ENCODE peak calls at places on chromosomes 13 and 19, in ten cellular contexts. One of them, this sample, is unnamed.

GRCh38 chr13:47794963-47795362 is 206.1 kb downstream of the SUCLA2 start:
- DNase-seq in A549: peak; percentile 6
- DNase-seq in RWPE1: peak; percentile 27
- DNase-seq in caudate nucleus: no peak
- DNase-seq in cardiac muscle cell: no peak
- DNase-seq in IMR-90: peak; percentile 2
- DNase-seq in GM23248: peak; percentile 51
- DNase-seq in psoas muscle: no peak
- DNase-seq in HL-60: peak; percentile 31
- DNase-seq in K562: peak; percentile 2
- DNase-seq in this sample: no peak

GRCh38 chr19:58361900-58362271 is 665 bp downstream of the ZNF497 start:
- DNase-seq in A549: peak; percentile 82
- DNase-seq in RWPE1: peak; percentile 55
- DNase-seq in cardiac muscle cell: no peak
- DNase-seq in HL-60: peak; percentile 56
- DNase-seq in K562: peak; percentile 68
- DNase-seq in caudate nucleus: peak; percentile 47
- DNase-seq in IMR-90: peak; percentile 47
- DNase-seq in psoas muscle: peak; percentile 76
- DNase-seq in GM23248: no peak
- DNase-seq in this sample: no peak

GRCh38 chr13:57224414-57224813 is 57.4 kb downstream of the PRR20E start:
- DNase-seq in psoas muscle: no peak
- DNase-seq in HL-60: no peak
- DNase-seq in K562: no peak
- DNase-seq in A549: no peak
- DNase-seq in GM23248: no peak
- DNase-seq in caudate nucleus: no peak
- DNase-seq in RWPE1: no peak
- DNase-seq in IMR-90: no peak
- DNase-seq in cardiac muscle cell: no peak
- DNase-seq in this sample: no peak

GRCh38 chr13:79725841-79726240 is 244.9 kb downstream of the NDFIP2 start:
- DNase-seq in IMR-90: no peak
- DNase-seq in caudate nucleus: no peak
- DNase-seq in HL-60: no peak
- DNase-seq in K562: no peak
- DNase-seq in GM23248: no peak
- DNase-seq in psoas muscle: no peak
- DNase-seq in RWPE1: no peak
- DNase-seq in A549: no peak
- DNase-seq in cardiac muscle cell: no peak
- DNase-seq in this sample: no peak

GRCh38 chr13:60163525-60164471 is at the start of gene DIAPH3:
- DNase-seq in caudate nucleus: peak; percentile 94
- DNase-seq in GM23248: peak; percentile 99
- DNase-seq in cardiac muscle cell: peak; percentile 97
- DNase-seq in K562: peak; percentile 95
- DNase-seq in HL-60: peak; percentile 99
- DNase-seq in IMR-90: peak; percentile 95
- DNase-seq in psoas muscle: peak; percentile 97
- DNase-seq in A549: peak; percentile 92
- DNase-seq in RWPE1: peak; percentile 97
- DNase-seq in this sample: peak; percentile 99

GRCh38 chr19:35123573-35123972 is 8.0 kb downstream of the FXYD3 start:
- DNase-seq in caudate nucleus: peak; percentile 37
- DNase-seq in psoas muscle: peak; percentile 88
- DNase-seq in K562: no peak
- DNase-seq in A549: no peak
- DNase-seq in cardiac muscle cell: no peak
- DNase-seq in HL-60: no peak
- DNase-seq in IMR-90: no peak
- DNase-seq in RWPE1: no peak
- DNase-seq in GM23248: peak; percentile 85
- DNase-seq in this sample: no peak

GRCh38 chr19:14477417-14478112 is 2.4 kb upstream of the PTGER1 start:
- DNase-seq in K562: no peak
- DNase-seq in HL-60: no peak
- DNase-seq in RWPE1: no peak
- DNase-seq in IMR-90: no peak
- DNase-seq in cardiac muscle cell: no peak
- DNase-seq in caudate nucleus: no peak
- DNase-seq in GM23248: no peak
- DNase-seq in psoas muscle: no peak
- DNase-seq in A549: no peak
- DNase-seq in this sample: no peak

GRCh38 chr13:113817860-113818691 is 45.8 kb downstream of the GAS6 start:
- DNase-seq in RWPE1: no peak
- DNase-seq in K562: no peak
- DNase-seq in caudate nucleus: no peak
- DNase-seq in GM23248: peak; percentile 31
- DNase-seq in psoas muscle: peak; percentile 65
- DNase-seq in HL-60: no peak
- DNase-seq in cardiac muscle cell: no peak
- DNase-seq in A549: no peak
- DNase-seq in IMR-90: no peak
- DNase-seq in this sample: no peak

GRCh38 chr19:47587295-47587694 is 14.3 kb upstream of the ZNF541 start:
- DNase-seq in psoas muscle: peak; percentile 3
- DNase-seq in HL-60: no peak
- DNase-seq in cardiac muscle cell: no peak
- DNase-seq in GM23248: peak; percentile 25
- DNase-seq in K562: no peak
- DNase-seq in IMR-90: peak; percentile 51
- DNase-seq in RWPE1: peak; percentile 30
- DNase-seq in caudate nucleus: no peak
- DNase-seq in A549: no peak
- DNase-seq in this sample: no peak

GRCh38 chr13:33761744-33762143 is 56.2 kb upstream of the RFC3 start:
- DNase-seq in RWPE1: peak; percentile 8
- DNase-seq in HL-60: no peak
- DNase-seq in A549: peak; percentile 26
- DNase-seq in K562: peak; percentile 12
- DNase-seq in cardiac muscle cell: peak; percentile 14
- DNase-seq in psoas muscle: no peak
- DNase-seq in GM23248: peak; percentile 9
- DNase-seq in caudate nucleus: no peak
- DNase-seq in IMR-90: no peak
- DNase-seq in this sample: peak; percentile 26

DNA sequence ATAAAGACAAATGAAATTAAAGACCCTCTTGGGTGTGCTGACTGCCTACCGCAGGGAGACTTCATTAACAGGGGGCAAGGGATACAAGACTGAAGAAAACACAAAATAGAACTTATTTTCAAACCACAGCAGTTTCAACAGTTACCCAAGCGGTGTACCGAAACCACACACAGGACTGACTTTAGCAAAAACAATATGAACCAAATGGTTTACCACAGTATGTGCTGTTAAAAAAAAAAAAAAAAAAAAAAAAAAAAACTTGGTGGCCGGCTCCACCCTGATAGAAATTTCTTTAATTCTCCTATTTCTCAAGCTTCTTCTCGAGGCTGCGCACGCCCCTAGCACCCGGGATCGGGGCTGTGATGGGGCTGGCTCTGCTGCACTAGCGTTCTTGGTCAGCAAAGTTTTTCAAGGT is 42.6 kb downstream of the KLF2 start:
- DNase-seq in caudate nucleus: no peak
- DNase-seq in HL-60: peak; percentile 78
- DNase-seq in IMR-90: no peak
- DNase-seq in A549: no peak
- DNase-seq in RWPE1: no peak
- DNase-seq in K562: no peak
- DNase-seq in cardiac muscle cell: no peak
- DNase-seq in psoas muscle: peak; percentile 54
- DNase-seq in GM23248: no peak
- DNase-seq in this sample: no peak
- H3K27ac ChIP-seq in caudate nucleus: peak overlapping the region; percentile 34
- H3K27ac ChIP-seq in HL-60: peak overlapping the region; percentile 85
- H3K27ac ChIP-seq in IMR-90: no peak overlapping the region
- H3K27ac ChIP-seq in A549: no peak overlapping the region
- H3K27ac ChIP-seq in RWPE1: no peak overlapping the region
- H3K27ac ChIP-seq in K562: no peak overlapping the region
- H3K27ac ChIP-seq in cardiac muscle cell: no peak overlapping the region
- H3K27ac ChIP-seq in psoas muscle: peak overlapping the region; percentile 69
- H3K27ac ChIP-seq in GM23248: no peak overlapping the region
- H3K27ac ChIP-seq in this sample: no peak overlapping the region

DNA sequence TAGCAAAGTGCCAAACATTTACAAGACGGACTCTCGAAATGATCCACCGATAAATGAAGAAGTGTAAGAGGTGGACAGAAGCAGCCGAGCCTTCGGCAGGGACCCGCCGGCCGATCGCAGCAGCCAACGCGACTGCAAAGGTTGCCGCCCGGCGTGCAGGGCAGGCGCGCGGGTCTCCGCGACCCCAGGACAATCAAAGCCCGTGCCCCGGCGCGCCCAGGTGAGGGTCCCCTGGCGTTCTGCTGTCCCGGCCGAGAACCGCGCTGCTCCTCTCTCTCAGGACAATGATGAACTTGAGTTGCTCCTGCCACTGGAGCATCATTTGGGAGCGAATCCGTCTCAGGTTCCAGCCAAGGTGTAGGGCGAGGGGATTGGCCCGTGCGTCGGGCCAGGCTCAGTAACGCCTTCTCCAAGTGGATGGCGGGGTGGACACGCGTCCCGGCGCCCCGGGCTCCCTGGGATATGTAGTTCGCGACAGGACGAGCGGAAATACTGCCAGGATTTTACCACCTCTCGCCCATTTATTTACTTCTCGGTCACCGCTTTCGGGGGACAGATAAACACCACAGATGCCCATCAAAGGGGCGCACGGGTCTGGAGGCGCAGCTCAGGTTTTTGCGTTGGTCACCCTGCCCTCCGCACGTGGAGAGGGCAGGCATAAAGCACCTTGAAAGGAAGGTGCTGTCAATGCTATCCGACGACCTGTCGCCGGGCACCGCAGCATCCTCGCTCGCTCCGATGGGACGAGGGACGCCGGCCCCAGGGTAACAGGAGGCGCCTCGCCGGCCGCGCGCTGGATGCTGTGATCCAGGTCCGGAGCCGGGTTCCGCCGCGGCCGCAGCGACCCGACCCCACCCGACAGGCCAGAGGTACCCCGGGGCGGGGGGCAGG is at the start of the genes BIVM and POGLUT2:
- DNase-seq in HL-60: peak; percentile 97
- DNase-seq in RWPE1: peak; percentile 98
- DNase-seq in caudate nucleus: peak; percentile 86
- DNase-seq in GM23248: peak; percentile 97
- DNase-seq in A549: peak; percentile 90
- DNase-seq in cardiac muscle cell: peak; percentile 93
- DNase-seq in psoas muscle: peak; percentile 94
- DNase-seq in K562: peak; percentile 92
- DNase-seq in IMR-90: peak; percentile 91
- DNase-seq in this sample: peak; percentile 95
- H3K27ac ChIP-seq in HL-60: peak within 1 kb of the TSS; percentile 61
- H3K27ac ChIP-seq in RWPE1: peak within 1 kb of the TSS; percentile 81
- H3K27ac ChIP-seq in caudate nucleus: peak within 1 kb of the TSS; percentile 62
- H3K27ac ChIP-seq in GM23248: peak within 1 kb of the TSS; percentile 57
- H3K27ac ChIP-seq in A549: peak within 1 kb of the TSS; percentile 98
- H3K27ac ChIP-seq in cardiac muscle cell: no peak within 1 kb of the TSS
- H3K27ac ChIP-seq in psoas muscle: peak within 1 kb of the TSS; percentile 96
- H3K27ac ChIP-seq in K562: peak within 1 kb of the TSS; percentile 76
- H3K27ac ChIP-seq in IMR-90: peak within 1 kb of the TSS; percentile 68
- H3K27ac ChIP-seq in this sample: no peak within 1 kb of the TSS

DNA sequence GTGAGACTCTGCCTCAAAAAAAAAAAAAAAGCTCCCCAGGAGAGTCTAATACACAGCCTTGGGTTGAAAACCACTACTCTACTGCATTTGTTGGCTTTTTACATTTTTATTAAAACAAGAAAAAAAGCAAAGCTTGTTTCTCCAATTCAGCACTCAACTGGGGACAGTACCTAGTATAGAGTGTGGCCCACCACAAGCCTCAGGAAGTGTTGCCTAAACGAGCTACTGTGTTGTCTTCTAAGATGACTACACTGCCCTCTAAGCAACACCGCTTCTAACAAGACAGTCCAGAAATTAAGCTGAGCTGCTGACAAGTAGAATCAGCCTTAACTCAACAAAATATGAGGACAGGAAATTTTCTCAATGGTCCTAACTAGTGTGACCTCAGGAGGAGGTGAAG is 522.2 kb downstream of the FGF9 start:
- DNase-seq in A549: no peak
- DNase-seq in psoas muscle: no peak
- DNase-seq in caudate nucleus: no peak
- DNase-seq in HL-60: no peak
- DNase-seq in IMR-90: no peak
- DNase-seq in RWPE1: no peak
- DNase-seq in cardiac muscle cell: no peak
- DNase-seq in GM23248: no peak
- DNase-seq in K562: no peak
- DNase-seq in this sample: no peak
- H3K27ac ChIP-seq in A549: no peak overlapping the region
- H3K27ac ChIP-seq in psoas muscle: no peak overlapping the region
- H3K27ac ChIP-seq in caudate nucleus: no peak overlapping the region
- H3K27ac ChIP-seq in HL-60: no peak overlapping the region
- H3K27ac ChIP-seq in IMR-90: no peak overlapping the region
- H3K27ac ChIP-seq in RWPE1: no peak overlapping the region
- H3K27ac ChIP-seq in cardiac muscle cell: no peak overlapping the region
- H3K27ac ChIP-seq in GM23248: no peak overlapping the region
- H3K27ac ChIP-seq in K562: no peak overlapping the region
- H3K27ac ChIP-seq in this sample: no peak overlapping the region

GRCh38 chr19:6062274-6062673 is 48.0 kb downstream of the RFX2 start:
- DNase-seq in GM23248: peak; percentile 45
- DNase-seq in caudate nucleus: no peak
- DNase-seq in HL-60: peak; percentile 89
- DNase-seq in K562: peak; percentile 33
- DNase-seq in cardiac muscle cell: no peak
- DNase-seq in RWPE1: no peak
- DNase-seq in psoas muscle: peak; percentile 60
- DNase-seq in IMR-90: no peak
- DNase-seq in A549: no peak
- DNase-seq in this sample: no peak

GRCh38 chr19:6062961-6063575 is 47.2 kb downstream of the RFX2 start:
- DNase-seq in HL-60: no peak
- DNase-seq in caudate nucleus: no peak
- DNase-seq in IMR-90: no peak
- DNase-seq in A549: no peak
- DNase-seq in psoas muscle: no peak
- DNase-seq in K562: no peak
- DNase-seq in GM23248: no peak
- DNase-seq in RWPE1: no peak
- DNase-seq in cardiac muscle cell: no peak
- DNase-seq in this sample: no peak

GRCh38 chr19:6064016-6064702 is 46.1 kb downstream of the RFX2 start:
- DNase-seq in caudate nucleus: no peak
- DNase-seq in psoas muscle: no peak
- DNase-seq in IMR-90: no peak
- DNase-seq in cardiac muscle cell: no peak
- DNase-seq in K562: no peak
- DNase-seq in GM23248: no peak
- DNase-seq in A549: peak; percentile 35
- DNase-seq in RWPE1: peak; percentile 62
- DNase-seq in HL-60: no peak
- DNase-seq in this sample: no peak

GRCh38 chr19:6064703-6065073 is 45.6 kb downstream of the RFX2 start:
- DNase-seq in cardiac muscle cell: no peak
- DNase-seq in HL-60: no peak
- DNase-seq in A549: no peak
- DNase-seq in psoas muscle: no peak
- DNase-seq in IMR-90: no peak
- DNase-seq in K562: no peak
- DNase-seq in RWPE1: no peak
- DNase-seq in caudate nucleus: no peak
- DNase-seq in GM23248: no peak
- DNase-seq in this sample: no peak

GRCh38 chr19:6063576-6063961 is 46.7 kb downstream of the RFX2 start:
- DNase-seq in RWPE1: no peak
- DNase-seq in caudate nucleus: no peak
- DNase-seq in GM23248: no peak
- DNase-seq in cardiac muscle cell: no peak
- DNase-seq in HL-60: no peak
- DNase-seq in psoas muscle: no peak
- DNase-seq in A549: no peak
- DNase-seq in IMR-90: no peak
- DNase-seq in K562: no peak
- DNase-seq in this sample: no peak
- H3K27ac ChIP-seq in RWPE1: peak overlapping the region; percentile 100
- H3K27ac ChIP-seq in caudate nucleus: no peak overlapping the region
- H3K27ac ChIP-seq in GM23248: no peak overlapping the region
- H3K27ac ChIP-seq in cardiac muscle cell: no peak overlapping the region
- H3K27ac ChIP-seq in HL-60: no peak overlapping the region
- H3K27ac ChIP-seq in psoas muscle: no peak overlapping the region
- H3K27ac ChIP-seq in A549: peak overlapping the region; percentile 55
- H3K27ac ChIP-seq in IMR-90: no peak overlapping the region
- H3K27ac ChIP-seq in K562: no peak overlapping the region
- H3K27ac ChIP-seq in this sample: no peak overlapping the region

This sample was measured in neural progenitor cell.